ENCODE peak calls at places on chromosomes 2 and 18, in eight cellular contexts. One of them, this sample, is unnamed.

GRCh38 chr2:230068658-230069080 is at the start of gene SLC16A14:
- DNase-seq in AG04450: peak; percentile 16
- DNase-seq in adrenal gland: peak; percentile 38
- DNase-seq in tibial artery: no peak
- DNase-seq in left lung: no peak
- DNase-seq in left ventricle myocardium inferior: no peak
- DNase-seq in heart left ventricle: no peak
- DNase-seq in A549: peak; percentile 63
- DNase-seq in this sample: no peak

GRCh38 chr2:188645982-188646381 is 328.2 kb upstream of the COL3A1 start:
- DNase-seq in AG04450: no peak
- DNase-seq in adrenal gland: no peak
- DNase-seq in tibial artery: no peak
- DNase-seq in left lung: no peak
- DNase-seq in left ventricle myocardium inferior: no peak
- DNase-seq in heart left ventricle: no peak
- DNase-seq in A549: no peak
- DNase-seq in this sample: no peak

GRCh38 chr2:181949047-181949446 is 36.6 kb upstream of the PPP1R1C start:
- DNase-seq in AG04450: no peak
- DNase-seq in adrenal gland: no peak
- DNase-seq in tibial artery: no peak
- DNase-seq in left lung: no peak
- DNase-seq in left ventricle myocardium inferior: no peak
- DNase-seq in heart left ventricle: no peak
- DNase-seq in A549: no peak
- DNase-seq in this sample: no peak

GRCh38 chr18:44896817-44897216 is 216.1 kb downstream of the SETBP1 start:
- DNase-seq in AG04450: no peak
- DNase-seq in adrenal gland: no peak
- DNase-seq in tibial artery: no peak
- DNase-seq in left lung: no peak
- DNase-seq in left ventricle myocardium inferior: no peak
- DNase-seq in heart left ventricle: no peak
- DNase-seq in A549: no peak
- DNase-seq in this sample: no peak

GRCh38 chr18:22300665-22301636 is 116.8 kb downstream of the CTAGE1 start:
- DNase-seq in AG04450: no peak
- DNase-seq in adrenal gland: no peak
- DNase-seq in tibial artery: no peak
- DNase-seq in left lung: no peak
- DNase-seq in left ventricle myocardium inferior: no peak
- DNase-seq in heart left ventricle: no peak
- DNase-seq in A549: no peak
- DNase-seq in this sample: no peak

GRCh38 chr18:58886864-58887612 is 22.4 kb downstream of the ZNF532 start:
- DNase-seq in AG04450: no peak
- DNase-seq in adrenal gland: no peak
- DNase-seq in tibial artery: no peak
- DNase-seq in left lung: no peak
- DNase-seq in left ventricle myocardium inferior: no peak
- DNase-seq in heart left ventricle: no peak
- DNase-seq in A549: no peak
- DNase-seq in this sample: no peak

GRCh38 chr18:48928787-48929186 is 22.0 kb downstream of the SMAD7 start:
- DNase-seq in AG04450: no peak
- DNase-seq in adrenal gland: peak; percentile 40
- DNase-seq in tibial artery: peak; percentile 89
- DNase-seq in left lung: peak; percentile 91
- DNase-seq in left ventricle myocardium inferior: peak; percentile 68
- DNase-seq in heart left ventricle: peak; percentile 85
- DNase-seq in A549: no peak
- DNase-seq in this sample: no peak

GRCh38 chr2:62452701-62453449 is 53.1 kb downstream of the TMEM17 start:
- DNase-seq in AG04450: no peak
- DNase-seq in adrenal gland: no peak
- DNase-seq in tibial artery: no peak
- DNase-seq in left lung: no peak
- DNase-seq in left ventricle myocardium inferior: no peak
- DNase-seq in heart left ventricle: no peak
- DNase-seq in A549: no peak
- DNase-seq in this sample: peak; percentile 62

GRCh38 chr2:64985457-64985856 is 3.7 kb upstream of the SLC1A4 start:
- DNase-seq in AG04450: no peak
- DNase-seq in adrenal gland: no peak
- DNase-seq in tibial artery: no peak
- DNase-seq in left lung: no peak
- DNase-seq in left ventricle myocardium inferior: peak; percentile 20
- DNase-seq in heart left ventricle: peak; percentile 67
- DNase-seq in A549: no peak
- DNase-seq in this sample: no peak

GRCh38 chr2:164287041-164287440 is 334.2 kb downstream of the GRB14 start:
- DNase-seq in AG04450: no peak
- DNase-seq in adrenal gland: no peak
- DNase-seq in tibial artery: no peak
- DNase-seq in left lung: no peak
- DNase-seq in left ventricle myocardium inferior: no peak
- DNase-seq in heart left ventricle: no peak
- DNase-seq in A549: no peak
- DNase-seq in this sample: no peak

GRCh38 chr2:85763831-85764230 is 10.0 kb downstream of the ATOH8 start:
- DNase-seq in AG04450: no peak
- DNase-seq in adrenal gland: no peak
- DNase-seq in tibial artery: no peak
- DNase-seq in left lung: peak; percentile 62
- DNase-seq in left ventricle myocardium inferior: no peak
- DNase-seq in heart left ventricle: peak; percentile 28
- DNase-seq in A549: no peak
- DNase-seq in this sample: no peak

GRCh38 chr2:64228126-64228678 is 84.0 kb upstream of the PELI1 start:
- DNase-seq in AG04450: peak; percentile 10
- DNase-seq in adrenal gland: peak; percentile 73
- DNase-seq in tibial artery: peak; percentile 86
- DNase-seq in left lung: peak; percentile 98
- DNase-seq in left ventricle myocardium inferior: peak; percentile 88
- DNase-seq in heart left ventricle: peak; percentile 87
- DNase-seq in A549: peak; percentile 55
- DNase-seq in this sample: no peak

GRCh38 chr2:158912122-158912521 is 56.3 kb upstream of the TANC1 start:
- DNase-seq in AG04450: no peak
- DNase-seq in adrenal gland: no peak
- DNase-seq in tibial artery: no peak
- DNase-seq in left lung: no peak
- DNase-seq in left ventricle myocardium inferior: no peak
- DNase-seq in heart left ventricle: no peak
- DNase-seq in A549: no peak
- DNase-seq in this sample: no peak

GRCh38 chr2:54767921-54768320 is 44.5 kb downstream of the EML6 start:
- DNase-seq in AG04450: no peak
- DNase-seq in adrenal gland: no peak
- DNase-seq in tibial artery: no peak
- DNase-seq in left lung: no peak
- DNase-seq in left ventricle myocardium inferior: no peak
- DNase-seq in heart left ventricle: no peak
- DNase-seq in A549: no peak
- DNase-seq in this sample: peak; percentile 59

DNA sequence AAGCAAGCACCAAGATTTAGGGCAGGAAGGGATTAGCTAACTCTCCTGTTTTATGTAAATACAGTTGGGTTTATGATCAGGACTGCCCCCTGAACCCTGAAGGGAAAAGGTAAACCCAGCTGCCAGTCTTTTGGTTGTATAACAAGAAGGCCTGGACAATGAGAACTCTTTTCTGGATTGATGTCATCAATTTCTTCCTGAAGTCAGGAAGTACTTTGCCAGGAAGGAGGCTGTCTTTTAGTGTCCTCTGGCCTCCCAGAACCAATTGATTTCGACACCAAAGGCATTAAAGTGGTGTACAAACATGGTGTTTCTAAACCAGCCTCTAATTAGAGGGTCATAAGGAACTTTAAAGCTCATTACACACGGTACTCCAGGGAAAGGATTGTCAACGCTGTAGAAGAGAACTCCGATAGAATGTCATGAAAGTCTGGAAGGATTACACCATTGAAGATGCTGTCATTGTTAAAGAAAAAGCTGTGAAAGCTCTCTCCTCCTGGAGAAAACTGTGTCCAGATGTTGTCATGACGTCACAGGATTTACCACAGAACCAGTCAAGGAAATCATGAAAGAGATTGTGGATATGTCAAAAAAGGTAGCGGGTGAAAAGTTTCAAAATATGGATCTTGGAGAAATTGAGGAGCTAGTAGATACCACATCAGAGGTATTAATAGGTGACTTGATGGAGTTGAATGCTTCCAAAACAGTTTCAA is 78.8 kb downstream of the ANKRD12 start:
- DNase-seq in AG04450: no peak
- DNase-seq in adrenal gland: no peak
- DNase-seq in tibial artery: no peak
- DNase-seq in left lung: no peak
- DNase-seq in left ventricle myocardium inferior: no peak
- DNase-seq in heart left ventricle: no peak
- DNase-seq in A549: no peak
- DNase-seq in this sample: no peak
- TF ChIP-seq CTCF in AG04450: no peak
- TF ChIP-seq CTCF in adrenal gland: no peak
- TF ChIP-seq CTCF in tibial artery: no peak
- TF ChIP-seq CTCF in left lung: no peak
- TF ChIP-seq CTCF in left ventricle myocardium inferior: no peak
- TF ChIP-seq CTCF in heart left ventricle: no peak
- TF ChIP-seq CTCF in A549: no peak
- TF ChIP-seq CTCF in this sample: no peak

DNA sequence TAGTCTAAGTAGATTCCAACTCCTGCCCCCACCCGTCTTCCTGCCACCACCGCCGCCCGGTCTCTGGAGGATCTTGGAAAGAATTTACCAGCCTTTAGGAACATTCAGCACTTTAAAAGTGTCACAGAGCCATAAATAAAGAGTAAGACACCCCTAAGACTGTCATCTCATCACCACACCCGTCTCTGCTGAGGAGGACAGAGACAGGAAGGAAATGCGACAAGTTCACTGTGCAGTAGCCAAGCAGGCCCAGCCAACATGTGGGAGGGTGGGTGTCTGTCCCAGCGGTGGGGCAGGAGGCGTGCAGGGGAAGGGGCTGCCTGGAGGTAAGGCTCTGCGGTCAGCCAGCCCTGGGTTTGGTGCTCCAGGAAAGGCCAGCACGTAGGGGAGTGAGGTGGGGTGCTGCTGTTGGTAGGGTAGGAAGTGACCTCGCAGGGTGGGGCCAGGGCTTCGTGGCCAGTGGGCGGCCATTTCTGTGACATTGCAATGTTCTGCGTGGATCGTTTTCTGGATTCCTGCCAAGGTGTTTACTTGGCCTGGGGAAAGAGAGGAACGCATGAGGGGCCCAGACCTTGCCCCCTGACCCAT is 111.6 kb downstream of the FAM210A start:
- DNase-seq in AG04450: no peak
- DNase-seq in adrenal gland: no peak
- DNase-seq in tibial artery: no peak
- DNase-seq in left lung: no peak
- DNase-seq in left ventricle myocardium inferior: no peak
- DNase-seq in heart left ventricle: peak; percentile 79
- DNase-seq in A549: no peak
- DNase-seq in this sample: no peak
- H3K27ac ChIP-seq in AG04450: no peak overlapping the region
- H3K27ac ChIP-seq in adrenal gland: peak overlapping the region; percentile 18
- H3K27ac ChIP-seq in tibial artery: peak overlapping the region; percentile 42
- H3K27ac ChIP-seq in left lung: peak overlapping the region; percentile 66
- H3K27ac ChIP-seq in left ventricle myocardium inferior: peak overlapping the region; percentile 88
- H3K27ac ChIP-seq in heart left ventricle: peak overlapping the region; percentile 84
- H3K27ac ChIP-seq in A549: no peak overlapping the region
- H3K27ac ChIP-seq in this sample: no peak overlapping the region

GRCh38 chr2:46293466-46293865 is 3.7 kb upstream of the EPAS1 start:
- DNase-seq in AG04450: no peak
- DNase-seq in adrenal gland: no peak
- DNase-seq in tibial artery: no peak
- DNase-seq in left lung: no peak
- DNase-seq in left ventricle myocardium inferior: no peak
- DNase-seq in heart left ventricle: no peak
- DNase-seq in A549: no peak
- DNase-seq in this sample: no peak

GRCh38 chr2:46296216-46296839 is 879 bp upstream of the EPAS1 start:
- DNase-seq in AG04450: no peak
- DNase-seq in adrenal gland: peak; percentile 55
- DNase-seq in tibial artery: peak; percentile 84
- DNase-seq in left lung: peak; percentile 85
- DNase-seq in left ventricle myocardium inferior: peak; percentile 52
- DNase-seq in heart left ventricle: peak; percentile 54
- DNase-seq in A549: peak; percentile 43
- DNase-seq in this sample: no peak

GRCh38 chr2:46297546-46298271 is 502 bp downstream of the EPAS1 start:
- DNase-seq in AG04450: no peak
- DNase-seq in adrenal gland: peak; percentile 70
- DNase-seq in tibial artery: peak; percentile 86
- DNase-seq in left lung: peak; percentile 96
- DNase-seq in left ventricle myocardium inferior: peak; percentile 74
- DNase-seq in heart left ventricle: peak; percentile 75
- DNase-seq in A549: peak; percentile 74
- DNase-seq in this sample: no peak

GRCh38 chr2:46296840-46297545 is at the start of gene EPAS1:
- DNase-seq in AG04450: peak; percentile 43
- DNase-seq in adrenal gland: peak; percentile 90
- DNase-seq in tibial artery: peak; percentile 98
- DNase-seq in left lung: peak; percentile 99
- DNase-seq in left ventricle myocardium inferior: peak; percentile 98
- DNase-seq in heart left ventricle: peak; percentile 98
- DNase-seq in A549: peak; percentile 89
- DNase-seq in this sample: no peak

DNA sequence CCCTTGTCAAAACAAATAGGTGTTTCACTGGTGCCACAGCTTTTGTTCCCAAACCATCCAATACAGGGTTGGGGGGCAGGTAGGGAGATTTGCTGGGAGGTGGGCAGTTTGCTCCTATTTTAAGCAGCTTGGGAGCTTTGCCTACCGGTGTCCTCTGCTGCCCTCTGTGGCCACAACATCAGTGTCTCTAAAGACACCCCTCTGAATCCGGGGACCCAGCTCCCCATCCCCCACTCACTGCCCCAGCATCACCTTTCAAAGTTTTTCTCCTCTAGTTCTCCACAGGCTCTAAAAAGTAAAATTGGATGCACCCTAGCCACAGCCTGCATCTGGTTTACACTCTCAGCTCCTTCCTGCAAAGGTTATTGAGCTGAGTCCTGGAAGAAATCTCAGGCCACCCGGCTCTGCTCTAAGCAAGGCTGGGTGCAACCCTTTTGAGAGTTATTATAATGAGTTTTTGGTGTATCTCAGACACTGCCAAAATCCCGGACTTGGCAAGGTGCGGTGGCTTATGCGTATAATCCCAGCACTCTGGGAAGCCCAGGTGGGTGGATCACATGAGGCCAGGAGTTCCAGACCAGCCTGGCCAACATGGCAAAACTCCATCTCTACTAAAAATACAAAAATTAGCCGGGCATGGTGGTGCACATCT is 2.9 kb upstream of the EPAS1 start:
- DNase-seq in AG04450: no peak
- DNase-seq in adrenal gland: no peak
- DNase-seq in tibial artery: no peak
- DNase-seq in left lung: no peak
- DNase-seq in left ventricle myocardium inferior: peak; percentile 31
- DNase-seq in heart left ventricle: no peak
- DNase-seq in A549: peak; percentile 60
- DNase-seq in this sample: no peak
- TF ChIP-seq CTCF in AG04450: peak; percentile 42
- TF ChIP-seq CTCF in adrenal gland: peak; percentile 8
- TF ChIP-seq CTCF in tibial artery: peak; percentile 24
- TF ChIP-seq CTCF in left lung: no peak
- TF ChIP-seq CTCF in left ventricle myocardium inferior: peak; percentile 51
- TF ChIP-seq CTCF in heart left ventricle: peak; percentile 33
- TF ChIP-seq CTCF in A549: peak; percentile 69
- TF ChIP-seq CTCF in this sample: no peak

GRCh38 chr2:69493268-69493667 is 56.0 kb upstream of the NFU1 start:
- DNase-seq in AG04450: no peak
- DNase-seq in adrenal gland: no peak
- DNase-seq in tibial artery: no peak
- DNase-seq in left lung: no peak
- DNase-seq in left ventricle myocardium inferior: peak; percentile 25
- DNase-seq in heart left ventricle: no peak
- DNase-seq in A549: no peak
- DNase-seq in this sample: no peak
- H3K27ac ChIP-seq in AG04450: no peak overlapping the region
- H3K27ac ChIP-seq in adrenal gland: peak overlapping the region; percentile 27
- H3K27ac ChIP-seq in tibial artery: no peak overlapping the region
- H3K27ac ChIP-seq in left lung: no peak overlapping the region
- H3K27ac ChIP-seq in left ventricle myocardium inferior: no peak overlapping the region
- H3K27ac ChIP-seq in heart left ventricle: no peak overlapping the region
- H3K27ac ChIP-seq in A549: no peak overlapping the region
- H3K27ac ChIP-seq in this sample: no peak overlapping the region